ENCODE peak calls at places on chromosomes 6 and 20, in seven cellular contexts. A, W, I, U, Z, V and F are unnamed samples.

GRCh38 chr6:85676086-85676729 is 33.5 kb upstream of the SYNCRIP start:
- DNase-seq in A (no peak), W (no peak), I (peak; percentile 18), U (no peak), Z (no peak), V (peak; percentile 49), F (no peak)

GRCh38 chr6:53048431-53049195 is 16.6 kb upstream of the FBXO9 start:
- DNase-seq in A (no peak), W (no peak), I (peak; percentile 8), U (no peak), Z (no peak), V (peak; percentile 88), F (no peak)

GRCh38 chr20:17679786-17680127 is 2.3 kb downstream of the RRBP1 start:
- DNase-seq in A (no peak), W (no peak), I (no peak), U (no peak), Z (no peak), V (no peak), F (no peak)

GRCh38 chr6:139944131-139944530 is 569.7 kb upstream of the CITED2 start:
- DNase-seq in A (no peak), W (no peak), I (no peak), U (no peak), Z (no peak), V (no peak), F (no peak)

GRCh38 chr6:42103218-42103617 is 39.2 kb downstream of the C6orf132 start:
- DNase-seq in A (no peak), W (no peak), I (no peak), U (no peak), Z (no peak), V (no peak), F (no peak)

GRCh38 chr6:15336905-15337583 is 91.2 kb downstream of the JARID2 start:
- DNase-seq in A (no peak), W (no peak), I (no peak), U (no peak), Z (no peak), V (no peak), F (no peak)

GRCh38 chr6:2240961-2241360 is 4.4 kb downstream of the GMDS start:
- DNase-seq in A (no peak), W (no peak), I (no peak), U (no peak), Z (no peak), V (no peak), F (no peak)

GRCh38 chr6:12704946-12705345 is 11.6 kb upstream of the PHACTR1 start:
- DNase-seq in A (no peak), W (no peak), I (no peak), U (no peak), Z (no peak), V (no peak), F (no peak)

GRCh38 chr6:44342489-44342888 is at the start of gene SPATS1:
- DNase-seq in A (peak; percentile 26), W (no peak), I (no peak), U (no peak), Z (peak; percentile 26), V (no peak), F (no peak)

GRCh38 chr6:3195695-3196497 is 31.6 kb downstream of the TUBB2B start:
- DNase-seq in A (no peak), W (peak; percentile 54), I (peak; percentile 20), U (no peak), Z (no peak), V (no peak), F (no peak)

GRCh38 chr6:119322715-119323350 is 26.7 kb downstream of the MAN1A1 start:
- DNase-seq in A (no peak), W (no peak), I (no peak), U (no peak), Z (no peak), V (no peak), F (no peak)

GRCh38 chr6:46377209-46377608 is 114.0 kb downstream of the RCAN2 start:
- DNase-seq in A (no peak), W (no peak), I (no peak), U (no peak), Z (no peak), V (no peak), F (no peak)

GRCh38 chr20:48012401-48012974 is 227.2 kb upstream of the SULF2 start:
- DNase-seq in A (no peak), W (no peak), I (peak; percentile 24), U (no peak), Z (no peak), V (peak; percentile 93), F (no peak)

GRCh38 chr20:62142252-62143117 is 709 bp downstream of the PSMA7 start:
- DNase-seq in A (no peak), W (no peak), I (peak; percentile 28), U (peak; percentile 65), Z (no peak), V (no peak), F (no peak)

GRCh38 chr20:48653706-48654051 is 174.1 kb downstream of the PREX1 start:
- DNase-seq in A (no peak), W (no peak), I (no peak), U (no peak), Z (no peak), V (no peak), F (no peak)

GRCh38 chr6:31086788-31087440 is 25.5 kb downstream of the C6orf15 start:
- DNase-seq in A (no peak), W (no peak), I (no peak), U (no peak), Z (no peak), V (peak; percentile 30), F (no peak)

GRCh38 chr20:35263609-35264223 is 14.2 kb downstream of the MMP24OS start:
- DNase-seq in A (peak; percentile 47), W (no peak), I (no peak), U (no peak), Z (no peak), V (no peak), F (no peak)

DNA sequence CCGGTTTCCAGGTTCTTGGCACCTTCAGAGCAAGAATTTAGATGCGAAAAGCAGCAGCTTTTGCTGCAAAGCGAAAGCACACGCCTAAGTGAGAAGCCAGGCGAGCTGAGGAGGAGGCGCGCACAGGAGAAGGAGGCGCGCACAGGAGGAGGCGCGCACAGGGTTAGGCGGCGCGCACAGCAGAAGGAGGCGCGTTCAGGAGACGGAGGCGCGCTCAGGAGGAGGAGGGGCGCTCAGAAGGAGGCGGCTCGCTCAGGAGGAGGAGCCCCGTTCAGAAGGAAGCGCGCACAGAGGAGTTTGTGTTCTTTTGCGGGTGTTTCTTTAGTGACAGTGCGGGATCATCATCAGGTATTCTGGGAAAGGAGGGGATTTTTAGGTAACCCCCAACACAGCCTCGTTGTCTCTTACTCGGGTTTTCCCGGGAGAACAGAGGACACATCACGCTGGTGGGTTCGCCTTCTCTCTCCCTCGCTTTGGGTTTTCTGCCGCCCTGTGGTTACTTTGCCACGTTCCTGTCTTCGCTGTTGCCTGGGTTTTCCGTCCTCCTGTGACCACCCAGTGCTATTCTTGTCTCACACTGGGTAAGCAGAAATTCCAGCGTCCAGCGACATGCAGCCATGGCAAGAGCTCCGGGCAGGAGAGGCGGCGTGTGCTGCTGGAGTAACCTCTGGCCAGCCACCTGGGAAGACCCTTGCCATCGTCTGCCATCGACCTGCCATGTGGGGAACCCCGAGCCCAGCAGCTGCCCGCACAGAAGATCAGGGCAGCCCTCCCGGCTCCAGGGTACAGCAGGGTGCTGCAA is 47.0 kb downstream of the WDR27 start:
- DNase-seq in A (peak; percentile 66), W (peak; percentile 41), I (peak; percentile 56), U (peak; percentile 60), Z (peak; percentile 79), V (peak; percentile 59), F (no peak)
- TF ChIP-seq CTCF in A (peak; percentile 27), W (peak; percentile 30), I (no peak), U (no peak), Z (peak; percentile 21), V (peak; percentile 30), F (peak; percentile 32)

DNA sequence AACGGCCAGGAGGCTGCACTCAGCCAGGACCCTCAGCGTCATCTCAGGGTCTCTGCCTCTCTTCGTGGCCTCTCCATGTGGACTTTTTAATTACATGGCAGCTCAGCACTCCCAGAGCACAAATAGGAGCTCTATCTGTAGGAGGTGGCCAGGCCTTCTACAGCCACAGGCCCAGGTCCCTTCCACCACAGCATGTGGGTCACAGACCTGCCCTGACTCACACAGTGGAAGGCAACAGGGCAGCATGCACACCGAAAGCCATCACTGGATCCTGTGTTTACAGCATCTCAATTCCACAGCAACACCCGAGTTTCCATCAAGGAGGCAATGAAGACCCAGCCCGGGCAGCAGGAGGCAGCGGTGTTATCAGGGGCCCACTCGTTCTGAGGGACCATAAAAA is 65.8 kb upstream of the CD93 start:
- DNase-seq in A (no peak), W (no peak), I (no peak), U (peak; percentile 14), Z (no peak), V (no peak), F (no peak)
- TF ChIP-seq CTCF in A (no peak), W (no peak), I (no peak), U (no peak), Z (no peak), V (no peak), F (no peak)

GRCh38 chr20:22226849-22227248 is 357.5 kb downstream of the FOXA2 start:
- DNase-seq in A (no peak), W (no peak), I (no peak), U (no peak), Z (no peak), V (no peak), F (no peak)
- TF ChIP-seq CTCF in A (no peak), W (no peak), I (no peak), U (no peak), Z (no peak), V (no peak), F (no peak)

GRCh38 chr6:130020892-130021483 is 2.6 kb downstream of the L3MBTL3 start:
- DNase-seq in A (peak; percentile 65), W (peak; percentile 69), I (peak; percentile 86), U (peak; percentile 80), Z (peak; percentile 86), V (peak; percentile 95), F (peak; percentile 76)

GRCh38 chr6:130019796-130020105 is 1.4 kb downstream of the L3MBTL3 start:
- DNase-seq in A (no peak), W (no peak), I (no peak), U (no peak), Z (no peak), V (no peak), F (no peak)

GRCh38 chr6:130018292-130018829 is at the start of gene L3MBTL3:
- DNase-seq in A (peak; percentile 89), W (peak; percentile 83), I (peak; percentile 76), U (peak; percentile 93), Z (peak; percentile 85), V (peak; percentile 89), F (peak; percentile 93)

GRCh38 chr6:130018830-130019795 is 732 bp downstream of the L3MBTL3 start:
- DNase-seq in A (peak; percentile 26), W (peak; percentile 16), I (peak; percentile 38), U (peak; percentile 55), Z (peak; percentile 32), V (peak; percentile 44), F (peak; percentile 68)

DNA sequence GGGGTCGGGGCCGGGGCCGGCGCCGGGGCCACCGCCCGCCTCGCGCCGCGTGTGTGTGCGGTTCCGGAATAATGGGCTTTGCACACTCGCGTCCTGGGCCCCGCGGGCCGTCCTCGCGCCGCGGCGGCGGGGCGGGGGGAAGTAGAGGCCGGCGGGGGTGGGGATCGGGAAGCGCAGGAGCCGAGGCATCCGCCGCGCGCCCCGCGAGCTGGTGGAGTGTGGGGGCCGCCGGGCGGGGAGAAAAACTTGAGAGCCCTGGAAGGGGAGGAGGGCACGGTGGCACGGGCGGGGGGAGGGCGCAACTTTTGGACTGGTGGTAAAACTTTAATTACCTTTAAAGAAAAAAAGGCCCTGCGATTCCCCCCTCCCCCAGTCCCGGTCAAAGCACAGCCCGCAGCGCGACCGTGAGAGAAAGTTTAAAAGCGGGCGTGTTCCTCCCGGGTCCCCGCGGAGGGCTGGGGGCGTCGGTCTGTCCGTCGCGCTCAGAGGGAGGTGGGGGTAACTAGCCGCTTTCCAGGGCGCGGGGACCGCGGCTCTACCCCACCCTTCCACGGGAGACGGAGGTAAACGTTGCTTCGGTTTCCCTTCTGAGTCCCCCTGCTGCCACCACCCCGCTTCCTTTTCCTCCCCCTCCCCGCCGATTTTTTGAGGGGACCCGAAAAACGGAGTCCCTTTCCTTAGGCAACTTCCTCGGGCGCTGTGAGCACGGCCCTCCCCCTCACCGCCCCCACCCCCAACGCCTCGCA is 1.9 kb downstream of the L3MBTL3 start:
- DNase-seq in A (peak; percentile 33), W (peak; percentile 9), I (peak; percentile 36), U (peak; percentile 45), Z (peak; percentile 41), V (peak; percentile 19), F (peak; percentile 71)
- TF ChIP-seq CTCF in A (no peak), W (no peak), I (no peak), U (no peak), Z (no peak), V (no peak), F (no peak)